ENCODE peak calls at places on chromosomes 3 and 15, in seven cellular contexts. K, T, W, S, D, Z and A are unnamed samples.

GRCh38 chr3:172218350-172219323 is 179.3 kb downstream of the FNDC3B start:
- DNase-seq in W (no peak), D (no peak), S (no peak), T (peak; percentile 16), Z (no peak), K (no peak), A (no peak)

GRCh38 chr3:46500631-46501377 is 3.0 kb downstream of the RTP3 start:
- DNase-seq in K (no peak), Z (no peak), T (peak; percentile 38), W (no peak), S (no peak), D (no peak), A (no peak)

GRCh38 chr15:66359740-66360139 is 3.3 kb upstream of the TIPIN start:
- DNase-seq in W (no peak), Z (no peak), D (peak; percentile 70), S (peak; percentile 43), T (peak; percentile 24), K (no peak), A (no peak)

GRCh38 chr3:187066228-187066995 is 72.9 kb downstream of the RPL39L start:
- DNase-seq in T (no peak), D (peak; percentile 65), K (peak; percentile 46), W (no peak), Z (peak; percentile 32), S (peak; percentile 47), A (peak; percentile 94)

GRCh38 chr15:38688096-38688495 is 123.5 kb upstream of the RASGRP1 start:
- DNase-seq in D (no peak), Z (no peak), K (no peak), S (no peak), W (no peak), T (no peak), A (no peak)

GRCh38 chr3:194632211-194632982 is 822 bp downstream of the TMEM44 start:
- DNase-seq in S (no peak), Z (no peak), K (peak; percentile 24), D (no peak), T (no peak), W (no peak), A (no peak)

GRCh38 chr3:2334921-2335320 is 236.3 kb downstream of the CNTN4 start:
- DNase-seq in K (no peak), D (no peak), S (no peak), W (no peak), T (no peak), Z (no peak), A (no peak)

GRCh38 chr3:41893977-41894376 is 67.9 kb downstream of the ULK4 start:
- DNase-seq in S (peak; percentile 51), D (peak; percentile 30), T (no peak), K (peak; percentile 23), Z (peak; percentile 55), W (peak; percentile 13), A (peak; percentile 51)

GRCh38 chr3:107679911-107680310 is 157.1 kb downstream of the BBX start:
- DNase-seq in K (no peak), T (no peak), D (no peak), S (no peak), Z (no peak), W (no peak), A (no peak)

GRCh38 chr15:33200903-33201302 is 6.4 kb upstream of the FMN1 start:
- DNase-seq in K (no peak), W (no peak), D (no peak), S (no peak), Z (no peak), T (no peak), A (no peak)

GRCh38 chr15:32774022-32774421 is 56.2 kb downstream of the GREM1 start:
- DNase-seq in S (no peak), Z (no peak), K (peak; percentile 81), T (no peak), D (peak; percentile 38), W (peak; percentile 47), A (no peak)

GRCh38 chr15:69996321-69996720 is 101.4 kb downstream of the TLE3 start:
- DNase-seq in T (no peak), W (no peak), S (no peak), K (no peak), Z (peak; percentile 41), D (no peak), A (no peak)

GRCh38 chr3:15341030-15341726 is 8.8 kb upstream of the SH3BP5 start:
- DNase-seq in S (no peak), W (no peak), Z (no peak), T (no peak), K (no peak), D (no peak), A (no peak)

GRCh38 chr15:56815247-56815646 is 81.9 kb upstream of the ZNF280D start:
- DNase-seq in W (no peak), S (peak; percentile 87), D (no peak), Z (no peak), K (no peak), T (no peak), A (no peak)

GRCh38 chr15:39242345-39242744 is 338.5 kb upstream of the THBS1 start:
- DNase-seq in S (no peak), W (no peak), Z (no peak), D (no peak), T (no peak), K (no peak), A (no peak)

GRCh38 chr15:79640206-79640605 is 208.1 kb downstream of the MINAR1 start:
- DNase-seq in K (peak; percentile 66), W (peak; percentile 67), Z (no peak), D (peak; percentile 7), T (no peak), S (peak; percentile 26), A (no peak)

GRCh38 chr3:194779729-194780224 is 94.1 kb downstream of the FAM43A start:
- DNase-seq in T (no peak), S (no peak), W (no peak), D (peak; percentile 56), Z (no peak), K (no peak), A (no peak)

GRCh38 chr15:70063284-70063991 is 34.3 kb downstream of the TLE3 start:
- DNase-seq in W (no peak), K (no peak), T (no peak), D (no peak), Z (no peak), S (no peak), A (no peak)

GRCh38 chr15:81069356-81069755 is 64.7 kb upstream of the CFAP161 start:
- DNase-seq in D (no peak), K (no peak), Z (no peak), T (no peak), S (no peak), W (no peak), A (no peak)

GRCh38 chr3:51932471-51933370 is 9.0 kb downstream of the RRP9 start:
- DNase-seq in D (no peak), T (no peak), W (no peak), S (no peak), Z (no peak), K (no peak), A (no peak)

GRCh38 chr3:160129459-160130061 is 95.7 kb upstream of the C3orf80 start:
- DNase-seq in Z (no peak), W (peak; percentile 68), K (peak; percentile 38), T (peak; percentile 19), D (no peak), S (no peak), A (no peak)

GRCh38 chr15:33067456-33067855 is 127.1 kb downstream of the FMN1 start:
- DNase-seq in T (no peak), W (no peak), D (no peak), K (no peak), S (no peak), Z (no peak), A (peak; percentile 69)

GRCh38 chr3:153901152-153901551 is 220.0 kb upstream of the ARHGEF26 start:
- DNase-seq in S (peak; percentile 15), Z (no peak), K (no peak), T (no peak), D (no peak), W (no peak), A (no peak)

GRCh38 chr15:71084264-71084663 is 31.0 kb upstream of the THSD4 start:
- DNase-seq in T (no peak), W (no peak), K (no peak), S (no peak), D (no peak), Z (no peak), A (no peak)
- TF ChIP-seq REST in T (no peak), W (no peak), K (no peak), S (no peak), D (no peak), Z (no peak), A (no peak)

DNA sequence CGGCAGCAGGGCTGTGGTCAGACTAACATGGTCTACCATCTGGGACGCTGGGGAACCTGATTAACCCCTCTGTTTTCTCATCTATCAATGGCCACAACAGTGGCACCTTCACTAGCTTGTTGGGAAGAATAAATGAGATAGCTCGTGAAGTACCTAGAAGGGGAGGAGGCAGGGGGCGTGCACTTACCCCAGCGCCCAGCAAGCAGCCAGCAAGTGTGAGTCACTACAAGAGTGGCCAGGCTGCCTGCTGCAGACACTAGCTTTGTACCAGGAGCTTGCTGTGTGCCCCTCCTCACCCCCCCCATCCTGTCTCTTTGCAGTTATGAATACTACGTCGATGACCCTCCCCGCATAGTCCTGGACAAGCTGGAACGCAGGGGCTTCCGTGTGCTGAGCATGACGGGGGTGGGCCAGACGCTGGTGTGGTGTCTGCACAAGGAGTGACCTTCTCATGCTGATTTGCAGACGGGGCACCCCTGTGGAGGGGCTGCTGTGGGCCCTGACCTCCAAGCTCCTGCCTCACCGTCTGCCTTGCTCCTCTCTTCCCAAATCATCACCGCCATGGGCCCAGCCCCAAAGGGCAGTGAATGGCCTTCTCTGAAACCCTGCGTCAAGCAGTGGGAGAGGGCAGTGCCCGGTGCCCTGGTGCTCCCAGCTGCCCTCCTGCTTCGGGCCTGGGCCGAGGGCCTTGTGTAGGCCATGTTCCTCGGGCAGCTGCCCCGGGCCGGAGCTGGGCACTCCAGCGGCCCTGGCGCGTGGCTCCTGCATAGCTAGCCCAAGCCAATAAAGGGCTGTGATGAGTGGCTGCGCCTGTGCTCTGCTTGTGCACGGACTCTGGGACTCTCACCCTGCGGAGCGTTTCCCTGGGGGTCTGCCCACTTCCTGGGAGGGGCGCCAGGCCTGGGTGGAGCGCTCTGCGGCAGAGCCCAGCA is 2.6 kb upstream of the C15orf62 start:
- DNase-seq in S (no peak), D (no peak), W (no peak), K (no peak), Z (peak; percentile 33), T (no peak), A (peak; percentile 23)
- H3K4me1 ChIP-seq in S (peaks cover 32% of the 10 kb centered on the region), D (peaks cover 31% of the 10 kb centered on the region), W (peaks cover 45% of the 10 kb centered on the region), K (peaks cover 14% of the 10 kb centered on the region), Z (peaks cover 42% of the 10 kb centered on the region), T (peaks cover 39% of the 10 kb centered on the region), A (peaks cover 23% of the 10 kb centered on the region)

GRCh38 chr3:88369767-88370166 is 220.0 kb downstream of the C3orf38 start:
- DNase-seq in T (no peak), W (no peak), K (no peak), S (no peak), D (no peak), Z (no peak), A (no peak)

DNA sequence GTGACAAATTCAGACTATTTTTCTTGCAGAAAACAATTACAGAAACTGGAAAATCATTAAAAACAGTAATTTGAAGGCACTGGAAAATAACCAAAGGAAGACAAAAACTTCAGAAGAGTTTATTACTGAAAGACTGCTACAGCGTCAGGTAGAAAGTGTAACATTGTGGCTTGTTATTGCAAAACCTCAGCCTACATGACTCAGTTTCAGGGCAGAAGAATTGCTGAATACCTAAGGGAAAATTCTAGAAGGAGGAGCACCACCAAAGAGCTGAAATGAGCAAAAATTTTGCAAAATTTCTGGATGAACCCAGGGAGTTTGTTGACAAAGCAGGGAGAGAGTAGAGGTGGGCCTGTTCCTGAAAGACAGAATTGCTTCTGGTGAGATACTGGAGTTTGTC is 219.6 kb downstream of the C3orf38 start:
- DNase-seq in Z (no peak), D (no peak), S (no peak), T (no peak), K (no peak), W (no peak), A (no peak)
- TF ChIP-seq REST in Z (no peak), D (no peak), S (no peak), T (no peak), K (no peak), W (no peak), A (no peak)

GRCh38 chr3:50156991-50157493 is 1.9 kb downstream of the SEMA3F start:
- DNase-seq in K (peak; percentile 17), Z (no peak), S (no peak), W (no peak), D (no peak), T (no peak), A (peak; percentile 81)
- H3K4me1 ChIP-seq in K (peaks cover 60% of the 10 kb centered on the region), Z (peaks cover 24% of the 10 kb centered on the region), S (peaks cover 14% of the 10 kb centered on the region), W (peaks cover 55% of the 10 kb centered on the region), D (peaks cover 58% of the 10 kb centered on the region), T (no peaks in the 10 kb centered on the region), A (peaks cover 32% of the 10 kb centered on the region)